ENCODE peak calls at places on chromosomes 13 and 19, in six cellular contexts. P is breast epithelium, T is fibroblast of lung, M is cardiac muscle cell, R is OCI-LY7, N is ascending aorta. X is an unnamed sample.

GRCh38 chr19:45166723-45167252 is 6.0 kb upstream of the NKPD1 start:
- DNase-seq in P (no peak), T (no peak), M (no peak), R (no peak), N (no peak), X (no peak)

GRCh38 chr19:48540110-48540509 is 11.9 kb upstream of the SULT2B1 start:
- DNase-seq in P (no peak), T (no peak), M (peak; percentile 53), R (no peak), N (no peak), X (no peak)

GRCh38 chr13:64414381-64414780 is 2815.8 kb downstream of the PCDH9 start:
- DNase-seq in P (no peak), T (peak; percentile 39), M (no peak), R (no peak), N (no peak), X (no peak)

GRCh38 chr13:40776681-40777165 is 5.7 kb upstream of the MRPS31 start:
- DNase-seq in P (no peak), T (peak; percentile 23), M (no peak), R (peak; percentile 67), N (no peak), X (peak; percentile 48)

GRCh38 chr19:40682431-40682964 is 8.0 kb downstream of the NUMBL start:
- DNase-seq in P (no peak), T (no peak), M (no peak), R (no peak), N (no peak), X (no peak)

GRCh38 chr19:33796164-33797100 is at the start of gene KCTD15:
- DNase-seq in P (no peak), T (peak; percentile 42), M (peak; percentile 74), R (peak; percentile 71), N (no peak), X (no peak)

GRCh38 chr13:105804561-105805190 is 730.8 kb downstream of the EFNB2 start:
- DNase-seq in P (no peak), T (peak; percentile 77), M (no peak), R (no peak), N (no peak), X (no peak)

GRCh38 chr13:99386911-99387788 is 80.0 kb upstream of the GPR183 start:
- DNase-seq in P (no peak), T (no peak), M (peak; percentile 59), R (peak; percentile 72), N (peak; percentile 74), X (peak; percentile 77)

GRCh38 chr13:112638157-112638750 is 50.3 kb upstream of the TUBGCP3 start:
- DNase-seq in P (peak; percentile 35), T (no peak), M (no peak), R (no peak), N (no peak), X (no peak)

GRCh38 chr19:56964526-56964925 is 124.0 kb upstream of the PEG3 start:
- DNase-seq in P (no peak), T (no peak), M (no peak), R (no peak), N (no peak), X (no peak)

GRCh38 chr19:56969726-56970125 is 129.2 kb upstream of the PEG3 start:
- DNase-seq in P (no peak), T (no peak), M (no peak), R (no peak), N (no peak), X (no peak)

GRCh38 chr19:56966225-56966696 is 125.7 kb upstream of the PEG3 start:
- DNase-seq in P (no peak), T (no peak), M (no peak), R (no peak), N (no peak), X (no peak)

GRCh38 chr19:56971230-56971629 is 130.7 kb upstream of the PEG3 start:
- DNase-seq in P (no peak), T (no peak), M (no peak), R (no peak), N (no peak), X (no peak)

GRCh38 chr19:56966697-56967299 is 126.3 kb upstream of the PEG3 start:
- DNase-seq in P (no peak), T (no peak), M (no peak), R (no peak), N (no peak), X (no peak)
- TF ChIP-seq CTCF in P (no peak), T (no peak), M (no peak), R (no peak), N (no peak), X (no peak)

GRCh38 chr13:62119739-62120700 is 704.4 kb upstream of the PCDH20 start:
- DNase-seq in P (no peak), T (peak; percentile 47), M (peak; percentile 44), R (peak; percentile 63), N (no peak), X (no peak)
- TF ChIP-seq CTCF in P (peak; percentile 38), T (peak; percentile 22), M (peak; percentile 27), R (peak; percentile 90), N (no peak), X (peak; percentile 62)

GRCh38 chr19:11964496-11964857 is 363 bp upstream of the ZNF763 start:
- DNase-seq in P (no peak), T (no peak), M (no peak), R (no peak), N (no peak), X (no peak)
- TF ChIP-seq CTCF in P (no peak), T (peak; percentile 36), M (peak; percentile 34), R (no peak), N (no peak), X (peak; percentile 11)

GRCh38 chr13:94987869-94988268 is 275.5 kb upstream of the SOX21 start:
- DNase-seq in P (no peak), T (no peak), M (no peak), R (no peak), N (no peak), X (no peak)

GRCh38 chr13:94992277-94992989 is 280.1 kb upstream of the SOX21 start:
- DNase-seq in P (no peak), T (no peak), M (no peak), R (no peak), N (no peak), X (no peak)

GRCh38 chr13:94984974-94985373 is 272.6 kb upstream of the SOX21 start:
- DNase-seq in P (no peak), T (no peak), M (no peak), R (no peak), N (no peak), X (no peak)

GRCh38 chr13:94987081-94987480 is 274.7 kb upstream of the SOX21 start:
- DNase-seq in P (no peak), T (no peak), M (no peak), R (no peak), N (no peak), X (no peak)

DNA sequence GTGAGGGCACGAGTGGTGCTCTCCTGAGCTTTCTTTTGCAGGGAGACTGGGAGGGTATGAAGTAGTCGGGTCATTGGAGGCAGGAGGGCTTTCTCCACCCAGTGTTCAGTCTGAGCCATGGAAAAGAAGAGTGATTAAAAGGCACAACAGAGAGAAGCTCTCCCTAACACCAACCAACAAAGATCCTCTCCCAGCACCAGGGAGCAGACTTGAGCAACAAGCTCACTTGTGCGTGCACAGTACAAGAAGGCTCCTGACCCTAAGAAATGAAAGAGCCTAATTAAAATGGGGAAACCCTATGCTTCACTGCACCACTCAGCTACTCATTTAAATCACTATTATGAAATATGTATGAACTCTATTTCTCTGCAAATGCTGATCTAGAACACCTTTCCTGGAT is 276.3 kb upstream of the SOX21 start:
- DNase-seq in P (no peak), T (no peak), M (no peak), R (no peak), N (no peak), X (no peak)
- TF ChIP-seq CTCF in P (no peak), T (peak; percentile 13), M (peak; percentile 17), R (no peak), N (no peak), X (no peak)

GRCh38 chr13:54183166-54183565 is 1154.6 kb downstream of the OLFM4 start:
- DNase-seq in P (no peak), T (no peak), M (no peak), R (no peak), N (no peak), X (no peak)

GRCh38 chr13:54183728-54184127 is 1155.1 kb downstream of the OLFM4 start:
- DNase-seq in P (no peak), T (no peak), M (no peak), R (no peak), N (no peak), X (no peak)

GRCh38 chr13:54185785-54186184 is 1157.2 kb downstream of the OLFM4 start:
- DNase-seq in P (no peak), T (no peak), M (peak; percentile 48), R (no peak), N (no peak), X (no peak)

GRCh38 chr13:54185101-54185500 is 1156.5 kb downstream of the OLFM4 start:
- DNase-seq in P (no peak), T (no peak), M (no peak), R (no peak), N (no peak), X (no peak)

GRCh38 chr13:54184576-54184975 is 1156.0 kb downstream of the OLFM4 start:
- DNase-seq in P (no peak), T (no peak), M (no peak), R (no peak), N (no peak), X (no peak)
- TF ChIP-seq CTCF in P (no peak), T (no peak), M (no peak), R (no peak), N (no peak), X (no peak)

GRCh38 chr19:39212377-39212742 is 8.3 kb upstream of the SYCN start:
- DNase-seq in P (no peak), T (peak; percentile 11), M (no peak), R (peak; percentile 62), N (no peak), X (no peak)
- TF ChIP-seq CTCF in P (no peak), T (peak; percentile 36), M (peak; percentile 34), R (peak; percentile 78), N (peak; percentile 6), X (peak; percentile 36)

GRCh38 chr13:53342623-53343022 is 314.0 kb downstream of the OLFM4 start:
- DNase-seq in P (no peak), T (no peak), M (no peak), R (no peak), N (no peak), X (no peak)

GRCh38 chr13:53336441-53337160 is 308.0 kb downstream of the OLFM4 start:
- DNase-seq in P (no peak), T (no peak), M (no peak), R (no peak), N (no peak), X (no peak)

GRCh38 chr13:53340505-53341143 is 312.0 kb downstream of the OLFM4 start:
- DNase-seq in P (no peak), T (no peak), M (no peak), R (no peak), N (no peak), X (no peak)

GRCh38 chr13:53341144-53341510 is 312.5 kb downstream of the OLFM4 start:
- DNase-seq in P (no peak), T (no peak), M (no peak), R (no peak), N (no peak), X (no peak)

GRCh38 chr13:53338760-53339159 is 310.1 kb downstream of the OLFM4 start:
- DNase-seq in P (no peak), T (no peak), M (no peak), R (no peak), N (no peak), X (no peak)
- TF ChIP-seq CTCF in P (no peak), T (no peak), M (no peak), R (peak; percentile 53), N (no peak), X (no peak)

GRCh38 chr19:54155694-54156093 is 3.8 kb downstream of the LENG1 start:
- DNase-seq in P (no peak), T (no peak), M (no peak), R (no peak), N (no peak), X (no peak)
- TF ChIP-seq CTCF in P (no peak), T (no peak), M (no peak), R (no peak), N (no peak), X (no peak)